ENCODE peak calls at places on chromosomes 13 and 19, in four cellular contexts. R is GM12878, P is A549, L is ovary. W is an unnamed sample.
A peak's percentile ranks its signal among the peaks of the same experiment; 100 is the strongest.

GRCh38 chr19:57465680-57466381 is 8.9 kb upstream of the VN1R1 start:
- DNase-seq in R (peak; percentile 12), P (peak; percentile 73), L (no peak), W (no peak)

GRCh38 chr19:46481947-46482346 is 10.6 kb upstream of the PNMA8A start:
- DNase-seq in R (no peak), P (no peak), L (no peak), W (no peak)

GRCh38 chr13:98280176-98280510 is 103.1 kb upstream of the RNF113B start:
- DNase-seq in R (no peak), P (no peak), L (no peak), W (no peak)

GRCh38 chr13:97445504-97446187 is 11.7 kb downstream of the RAP2A start:
- DNase-seq in R (no peak), P (no peak), L (no peak), W (no peak)

GRCh38 chr13:73610799-73611592 is 523.2 kb downstream of the KLF12 start:
- DNase-seq in R (no peak), P (no peak), L (no peak), W (no peak)

GRCh38 chr13:91154553-91154952 is 192.9 kb upstream of the MIR17HG start:
- DNase-seq in R (no peak), P (no peak), L (no peak), W (no peak)

GRCh38 chr19:17402982-17403855 is 2.2 kb downstream of the BST2 start:
- DNase-seq in R (no peak), P (peak; percentile 49), L (peak; percentile 73), W (no peak)

GRCh38 chr19:45423033-45423588 is 606 bp downstream of the ERCC1 start:
- DNase-seq in R (no peak), P (no peak), L (no peak), W (no peak)

GRCh38 chr19:58555369-58555885 is 522 bp upstream of the CHMP2A start:
- DNase-seq in R (no peak), P (no peak), L (peak; percentile 50), W (no peak)

GRCh38 chr19:1510807-1511206 is 2.0 kb downstream of the ADAMTSL5 start:
- DNase-seq in R (no peak), P (no peak), L (no peak), W (no peak)

GRCh38 chr13:99652141-99652540 is 150.9 kb downstream of the TM9SF2 start:
- DNase-seq in R (no peak), P (no peak), L (no peak), W (no peak)

GRCh38 chr19:262125-262524 is 29.1 kb downstream of the PLPP2 start:
- DNase-seq in R (no peak), P (no peak), L (no peak), W (no peak)

GRCh38 chr13:43492281-43492680 is 294.5 kb downstream of the ENOX1 start:
- DNase-seq in R (no peak), P (no peak), L (no peak), W (no peak)

GRCh38 chr13:75581874-75582640 is 32.5 kb downstream of the UCHL3 start:
- DNase-seq in R (no peak), P (no peak), L (no peak), W (no peak)

GRCh38 chr19:29858000-29858596 is 46.3 kb downstream of the CCNE1 start:
- DNase-seq in R (no peak), P (peak; percentile 63), L (no peak), W (peak; percentile 50)

GRCh38 chr19:55652311-55653078 is 2.3 kb upstream of the U2AF2 start:
- DNase-seq in R (no peak), P (no peak), L (peak; percentile 79), W (no peak)

GRCh38 chr19:2461751-2462634 is 5.2 kb upstream of the LMNB2 start:
- DNase-seq in R (no peak), P (peak; percentile 85), L (peak; percentile 53), W (peak; percentile 34)

GRCh38 chr19:38424272-38424671 is 1.7 kb downstream of the RASGRP4 start:
- DNase-seq in R (no peak), P (no peak), L (no peak), W (no peak)

DNA sequence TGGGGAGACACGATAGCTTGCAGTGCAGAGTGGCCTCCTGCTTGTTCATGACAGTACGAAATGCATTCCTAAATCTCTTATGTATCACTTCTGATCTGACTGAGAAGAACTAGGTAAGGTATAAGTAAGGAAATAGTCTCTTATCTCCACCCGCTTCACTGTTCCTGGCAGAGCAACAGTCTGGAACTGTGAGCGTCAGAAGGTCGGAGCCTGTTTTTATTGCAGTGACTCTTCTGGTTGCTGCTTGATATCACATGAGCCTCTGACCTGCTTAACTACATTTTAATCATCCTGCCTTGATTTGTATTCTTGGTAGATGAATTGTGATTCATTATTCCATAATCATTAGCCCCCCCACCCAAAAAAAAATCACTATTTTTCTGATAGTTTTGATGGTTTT is 69.0 kb downstream of the COL4A2 start:
- DNase-seq in R (no peak), P (no peak), L (no peak), W (no peak)
- TF ChIP-seq EP300 in R (no peak), P (no peak), L (no peak), W (no peak)

GRCh38 chr13:94854688-94855087 is 142.3 kb upstream of the SOX21 start:
- DNase-seq in R (no peak), P (peak; percentile 1), L (no peak), W (no peak)

GRCh38 chr13:94860981-94861407 is 148.6 kb upstream of the SOX21 start:
- DNase-seq in R (no peak), P (no peak), L (no peak), W (no peak)

GRCh38 chr13:94859812-94860210 is 147.5 kb upstream of the SOX21 start:
- DNase-seq in R (no peak), P (no peak), L (no peak), W (no peak)

GRCh38 chr13:94858856-94859811 is 146.8 kb upstream of the SOX21 start:
- DNase-seq in R (no peak), P (no peak), L (peak; percentile 64), W (peak; percentile 35)
- H3K4me3 ChIP-seq in R (no peak overlapping the region), P (no peak overlapping the region), L (no peak overlapping the region), W (no peak overlapping the region)

GRCh38 chr19:42120276-42121010 is 11.8 kb downstream of the POU2F2 start:
- DNase-seq in R (no peak), P (no peak), L (no peak), W (no peak)
- TF ChIP-seq CTCF in R (no peak), P (no peak), L (no peak), W (no peak)

GRCh38 chr13:100811906-100812305 is 137.3 kb upstream of the TMTC4 start:
- DNase-seq in R (no peak), P (no peak), L (no peak), W (no peak)

GRCh38 chr13:100815476-100816046 is 141.0 kb upstream of the TMTC4 start:
- DNase-seq in R (no peak), P (no peak), L (no peak), W (no peak)

GRCh38 chr13:100818706-100819105 is 144.1 kb upstream of the TMTC4 start:
- DNase-seq in R (no peak), P (no peak), L (no peak), W (peak; percentile 47)

GRCh38 chr13:100817897-100818296 is 143.3 kb upstream of the TMTC4 start:
- DNase-seq in R (no peak), P (no peak), L (no peak), W (no peak)
- TF ChIP-seq EP300 in R (no peak), P (no peak), L (no peak), W (no peak)

GRCh38 chr19:6719992-6720368 is 470 bp downstream of the C3 start:
- DNase-seq in R (no peak), P (no peak), L (peak; percentile 2), W (no peak)

GRCh38 chr19:6721773-6722172 is 1.3 kb upstream of the C3 start:
- DNase-seq in R (no peak), P (no peak), L (no peak), W (no peak)

GRCh38 chr19:6721113-6721474 is 644 bp upstream of the C3 start:
- DNase-seq in R (no peak), P (no peak), L (no peak), W (no peak)

GRCh38 chr19:6719540-6719861 is 949 bp downstream of the C3 start:
- DNase-seq in R (no peak), P (no peak), L (no peak), W (no peak)

DNA sequence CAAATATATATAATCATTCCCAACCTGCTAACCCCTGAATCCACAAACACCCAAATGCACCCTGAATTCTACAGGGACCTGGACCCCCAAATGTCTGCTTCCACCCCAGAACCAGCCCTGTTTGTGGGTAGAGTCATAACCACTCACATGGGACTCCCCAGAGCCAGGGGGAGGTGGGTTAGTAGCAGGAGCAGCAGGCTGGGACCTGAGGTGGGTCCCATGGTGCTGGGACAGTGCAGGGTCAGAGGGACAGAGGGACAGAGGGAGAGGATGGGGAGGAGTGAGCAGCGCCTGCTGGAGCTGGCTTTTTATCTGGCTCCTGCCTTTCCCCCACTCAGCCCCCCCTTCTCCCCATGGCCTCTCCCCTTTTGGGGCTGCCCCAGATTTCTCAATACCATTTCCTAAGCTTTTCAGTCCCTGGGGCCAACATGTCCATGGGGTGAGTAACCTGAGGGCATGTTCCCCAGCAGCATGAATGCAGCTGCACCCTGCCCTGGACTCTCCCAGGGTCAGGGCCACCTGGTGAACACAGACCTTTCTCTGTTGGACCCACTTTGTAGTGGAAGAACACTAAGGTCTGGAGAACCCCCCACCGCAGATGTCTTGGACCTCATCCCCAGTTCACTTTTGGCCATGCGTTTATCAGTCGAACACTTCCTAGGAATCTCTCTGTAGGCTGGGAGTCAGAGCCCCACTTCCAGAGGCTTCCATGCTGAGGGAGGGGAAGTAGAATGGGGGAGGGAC is at the start of gene C3:
- DNase-seq in R (no peak), P (peak; percentile 62), L (peak; percentile 78), W (peak; percentile 32)
- H3K4me3 ChIP-seq in R (peak within 1 kb of the TSS; percentile 4), P (peak within 1 kb of the TSS; percentile 19), L (peak within 1 kb of the TSS; percentile 21), W (peak within 1 kb of the TSS; percentile 17)

GRCh38 chr13:50081106-50081898 is 66.1 kb downstream of the KCNRG start:
- DNase-seq in R (no peak), P (peak; percentile 43), L (peak; percentile 66), W (peak; percentile 48)
- TF ChIP-seq CTCF in R (peak; percentile 9), P (no peak), L (no peak), W (no peak)

GRCh38 chr13:80382576-80382975 is 41.6 kb upstream of the SPRY2 start:
- DNase-seq in R (no peak), P (no peak), L (no peak), W (no peak)
- TF ChIP-seq EP300 in R (no peak), P (no peak), L (no peak), W (no peak)

DNA sequence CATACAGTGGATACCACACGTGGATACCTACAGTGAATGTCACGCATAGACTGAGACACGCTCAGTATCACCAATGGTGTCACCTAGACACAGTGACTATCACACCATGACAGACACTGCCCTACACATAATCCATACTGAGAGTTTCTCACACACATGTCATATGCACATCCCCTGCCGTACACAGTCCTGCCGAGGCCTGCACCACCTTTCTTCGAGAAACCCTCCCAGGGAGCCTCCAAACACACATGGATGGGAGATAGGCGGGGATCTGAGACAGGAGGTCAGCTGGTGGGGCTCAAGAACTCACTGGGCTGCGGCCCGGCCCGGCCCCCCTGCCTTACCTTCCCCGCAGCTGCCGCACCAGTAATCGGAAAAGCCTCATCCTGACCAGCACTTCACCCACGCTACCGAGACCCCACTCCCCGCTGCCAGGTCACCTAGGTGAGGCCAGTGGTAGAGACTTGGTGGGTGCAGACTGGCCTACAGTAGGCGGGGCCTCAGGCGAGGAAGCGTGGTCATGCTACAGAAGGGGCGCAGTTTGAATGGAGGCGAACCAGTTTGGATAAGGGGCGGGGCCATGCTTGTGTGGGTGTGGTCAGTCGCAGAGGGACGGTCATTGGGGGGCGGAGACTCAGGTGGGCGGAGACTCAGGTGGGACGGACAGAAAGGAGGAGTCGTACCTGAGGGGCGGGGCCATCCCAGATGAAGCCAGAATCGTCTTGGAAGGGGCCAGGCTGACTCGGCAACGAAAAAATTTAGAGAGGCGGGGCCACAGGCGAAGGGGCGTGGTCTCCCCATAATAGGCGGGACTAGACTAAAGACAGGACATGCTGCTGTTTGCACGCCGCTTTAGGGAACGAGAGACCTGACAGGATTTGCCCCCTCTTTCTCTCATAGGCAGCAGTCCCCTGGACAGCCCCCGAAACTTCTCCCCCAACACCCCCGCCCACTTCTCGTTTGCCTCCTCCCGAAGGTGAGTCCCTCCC is 2.1 kb downstream of the MAST1 start:
- DNase-seq in R (no peak), P (peak; percentile 80), L (peak; percentile 43), W (peak; percentile 71)
- H3K4me3 ChIP-seq in R (peak overlapping the region; percentile 51), P (no peak overlapping the region), L (no peak overlapping the region), W (peak overlapping the region; percentile 31)

W was measured in stomach.